ENCODE peak calls at places on chromosome 2, in eight cellular contexts. B is fibroblast of pulmonary artery; Y is thoracic aorta; A is gastrocnemius medialis; W is GM23338; H is cardiac muscle cell; R is CD8-positive, alpha-beta memory T cell; G is heart left ventricle. L is an unnamed sample.

GRCh38 chr2:100767224-100767653 is 52.7 kb upstream of the NPAS2 start:
- DNase-seq in B (peak; percentile 52), Y (no peak), A (no peak), W (no peak), H (peak; percentile 36), R (no peak), G (no peak), L (peak; percentile 78)

GRCh38 chr2:135009339-135009738 is 37.9 kb downstream of the MAP3K19 start:
- DNase-seq in B (no peak), Y (no peak), A (no peak), W (no peak), H (no peak), R (no peak), G (no peak), L (peak; percentile 5)

GRCh38 chr2:29726976-29727375 is 194.4 kb downstream of the ALK start:
- DNase-seq in B (no peak), Y (no peak), A (no peak), W (peak; percentile 6), H (no peak), R (no peak), G (no peak), L (no peak)

GRCh38 chr2:10891848-10892247 is 19.9 kb upstream of the KCNF1 start:
- DNase-seq in B (no peak), Y (no peak), A (no peak), W (no peak), H (no peak), R (no peak), G (no peak), L (no peak)

GRCh38 chr2:54524236-54524991 is 68.3 kb downstream of the SPTBN1 start:
- DNase-seq in B (peak; percentile 67), Y (no peak), A (peak; percentile 19), W (peak; percentile 39), H (peak; percentile 64), R (no peak), G (no peak), L (peak; percentile 67)

GRCh38 chr2:72913531-72914225 is 3.6 kb upstream of the EMX1 start:
- DNase-seq in B (no peak), Y (no peak), A (peak; percentile 2), W (peak; percentile 52), H (no peak), R (no peak), G (no peak), L (no peak)

GRCh38 chr2:6952116-6952515 is 34.9 kb downstream of the RNF144A start:
- DNase-seq in B (no peak), Y (no peak), A (no peak), W (no peak), H (no peak), R (no peak), G (no peak), L (peak; percentile 57)

GRCh38 chr2:240955306-240956101 is 42.9 kb upstream of the SNED1 start:
- DNase-seq in B (no peak), Y (no peak), A (no peak), W (no peak), H (no peak), R (no peak), G (peak; percentile 9), L (no peak)

GRCh38 chr2:190535586-190535985 is 1.1 kb upstream of the NEMP2 start:
- DNase-seq in B (no peak), Y (no peak), A (no peak), W (no peak), H (no peak), R (no peak), G (no peak), L (peak; percentile 26)

DNA sequence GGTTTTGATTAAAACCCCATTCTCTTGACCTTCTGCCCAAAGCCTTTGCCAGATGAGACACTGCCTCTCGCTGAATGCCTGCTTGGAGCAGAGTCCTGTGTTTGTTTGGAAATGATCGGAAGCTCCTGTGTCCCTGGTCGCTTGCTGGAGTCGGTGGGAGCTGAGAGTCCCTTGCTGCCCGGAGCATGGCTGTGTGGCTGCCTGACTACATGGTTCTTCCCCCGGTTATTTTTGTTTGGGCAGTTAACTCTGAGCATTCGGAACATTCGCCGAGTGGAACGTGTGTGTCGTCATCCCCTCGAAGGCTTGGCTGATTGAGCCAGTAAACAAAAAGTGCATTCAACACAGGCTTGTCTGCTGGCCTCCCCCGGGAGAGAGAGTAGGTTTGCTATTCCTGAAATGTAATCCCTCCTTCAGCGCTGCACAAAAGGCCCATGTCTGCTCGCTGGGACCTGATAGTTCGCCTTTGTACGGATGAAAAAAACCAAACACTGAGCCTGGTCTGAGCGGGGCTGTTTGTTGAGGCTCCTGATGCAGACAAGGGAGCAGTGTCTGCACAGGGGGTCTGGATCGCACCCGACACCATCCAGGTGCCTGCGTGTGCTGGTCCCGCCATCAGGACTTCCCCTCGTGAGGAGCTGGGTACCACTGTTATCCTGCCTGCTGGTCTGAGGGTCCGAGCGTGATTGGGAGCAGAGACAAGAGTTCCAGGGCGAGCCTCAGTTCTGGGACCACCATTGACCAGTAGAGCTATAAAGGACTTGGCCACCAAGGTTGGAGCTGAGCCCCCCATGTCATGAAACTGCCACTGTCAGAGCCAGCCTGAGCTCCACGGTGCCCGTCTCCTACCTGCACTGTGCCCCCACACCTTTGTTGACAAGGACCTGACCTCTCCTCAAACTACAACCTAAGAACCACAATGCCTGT is 83.8 kb downstream of the AGAP1 start:
- DNase-seq in B (peak; percentile 75), Y (no peak), A (peak; percentile 26), W (no peak), H (peak; percentile 83), R (no peak), G (peak; percentile 60), L (peak; percentile 21)
- H3K4me3 ChIP-seq in B (no peak overlapping the region), Y (no peak overlapping the region), A (peak overlapping the region; percentile 32), W (no peak overlapping the region), H (no peak overlapping the region), R (no peak overlapping the region), G (peak overlapping the region; percentile 4), L (no peak overlapping the region)

DNA sequence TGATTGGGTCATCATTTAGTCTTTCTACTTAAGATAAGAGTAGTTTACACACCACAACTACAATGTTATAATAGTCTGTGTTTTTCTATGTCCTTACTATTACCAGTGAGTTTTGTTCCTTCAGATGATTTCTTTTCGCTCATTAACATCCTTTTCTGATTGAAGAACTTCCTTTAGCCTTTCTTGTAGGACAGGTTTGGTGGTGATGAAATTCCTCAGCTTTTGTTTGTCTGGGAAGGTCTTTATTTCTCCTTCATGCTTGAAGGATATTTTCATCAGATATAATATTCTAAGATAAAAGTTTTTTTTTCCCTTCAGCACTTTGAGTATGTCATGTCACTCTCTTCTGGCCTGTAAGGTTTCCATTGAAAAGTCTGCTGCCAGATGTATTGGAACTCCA is 38.0 kb upstream of the SLC16A14 start:
- DNase-seq in B (no peak), Y (no peak), A (no peak), W (no peak), H (no peak), R (no peak), G (no peak), L (no peak)
- H3K4me3 ChIP-seq in B (no peak overlapping the region), Y (no peak overlapping the region), A (no peak overlapping the region), W (no peak overlapping the region), H (no peak overlapping the region), R (no peak overlapping the region), G (no peak overlapping the region), L (no peak overlapping the region)

GRCh38 chr2:19021100-19021476 is 337.3 kb downstream of the OSR1 start:
- DNase-seq in B (peak; percentile 85), Y (no peak), A (no peak), W (no peak), H (peak; percentile 84), R (no peak), G (no peak), L (peak; percentile 93)

GRCh38 chr2:19026156-19026660 is 332.2 kb downstream of the OSR1 start:
- DNase-seq in B (no peak), Y (no peak), A (no peak), W (no peak), H (no peak), R (no peak), G (no peak), L (no peak)

GRCh38 chr2:19022334-19022733 is 336.1 kb downstream of the OSR1 start:
- DNase-seq in B (no peak), Y (no peak), A (no peak), W (no peak), H (no peak), R (no peak), G (no peak), L (no peak)

GRCh38 chr2:19020144-19021099 is 338.0 kb downstream of the OSR1 start:
- DNase-seq in B (no peak), Y (no peak), A (no peak), W (no peak), H (no peak), R (no peak), G (no peak), L (no peak)

GRCh38 chr2:19021721-19022120 is 336.7 kb downstream of the OSR1 start:
- DNase-seq in B (no peak), Y (no peak), A (no peak), W (no peak), H (peak; percentile 21), R (no peak), G (no peak), L (peak; percentile 90)
- H3K4me3 ChIP-seq in B (no peak overlapping the region), Y (no peak overlapping the region), A (no peak overlapping the region), W (no peak overlapping the region), H (no peak overlapping the region), R (no peak overlapping the region), G (no peak overlapping the region), L (peak overlapping the region; percentile 45)

DNA sequence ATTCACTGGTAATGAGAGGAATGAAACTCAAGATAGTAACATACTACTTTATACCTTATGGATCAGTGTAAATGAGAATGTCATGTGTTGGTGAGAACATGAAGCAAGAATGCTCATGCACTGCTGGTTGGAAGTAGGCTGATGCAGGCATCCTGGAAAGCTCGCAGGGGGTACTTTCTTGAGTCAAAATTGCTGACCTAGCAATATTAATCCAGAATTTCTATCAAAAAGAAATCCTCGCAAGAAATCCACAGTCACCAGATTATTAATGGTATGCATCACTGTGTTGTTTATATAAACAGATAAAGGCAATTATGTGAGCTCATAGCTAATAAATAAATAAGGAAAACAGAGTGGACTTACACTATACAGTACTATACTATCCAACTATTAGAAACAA is 713.7 kb upstream of the PKDCC start:
- DNase-seq in B (no peak), Y (no peak), A (no peak), W (no peak), H (no peak), R (no peak), G (no peak), L (no peak)
- H3K4me3 ChIP-seq in B (no peak overlapping the region), Y (no peak overlapping the region), A (no peak overlapping the region), W (no peak overlapping the region), H (no peak overlapping the region), R (no peak overlapping the region), G (no peak overlapping the region), L (no peak overlapping the region)

GRCh38 chr2:23939054-23939436 is 1.2 kb upstream of the UBXN2A start:
- DNase-seq in B (peak; percentile 54), Y (no peak), A (no peak), W (no peak), H (peak; percentile 68), R (no peak), G (no peak), L (peak; percentile 48)
- H3K4me3 ChIP-seq in B (peak overlapping the region; percentile 81), Y (peak overlapping the region; percentile 94), A (no peak overlapping the region), W (peak overlapping the region; percentile 72), H (no peak overlapping the region), R (peak overlapping the region; percentile 83), G (peak overlapping the region; percentile 81), L (peak overlapping the region; percentile 93)

L was measured in GM23248.